ENCODE peak calls at places on chromosomes 4 and X, in ten cellular contexts. One of them, this sample, is unnamed.

GRCh38 chr4:77248805-77249204 is 91.8 kb downstream of the CCNG2 start:
- DNase-seq in stimulated activated CD8-positive, alpha-beta memory T cell treated with anti-CD3 and anti-CD28 coated beads, Interleukin-15, amount 100 ng/mL, for 4 hours: no peak
- DNase-seq in iPS DF 19.7: no peak
- DNase-seq in EH: no peak
- DNase-seq in astrocyte of the spinal cord: no peak
- DNase-seq in SW480: no peak
- DNase-seq in HTR-8/SVneo: no peak
- DNase-seq in choroid plexus epithelial cell: no peak
- DNase-seq in NCI-H510A: peak; percentile 13
- DNase-seq in iPS-NIHi11: no peak
- DNase-seq in this sample: no peak

GRCh38 chr4:138062929-138063328 is 179.2 kb downstream of the SLC7A11 start:
- DNase-seq in stimulated activated CD8-positive, alpha-beta memory T cell treated with anti-CD3 and anti-CD28 coated beads, Interleukin-15, amount 100 ng/mL, for 4 hours: no peak
- DNase-seq in iPS DF 19.7: peak; percentile 15
- DNase-seq in EH: peak; percentile 68
- DNase-seq in astrocyte of the spinal cord: peak; percentile 40
- DNase-seq in SW480: no peak
- DNase-seq in HTR-8/SVneo: peak; percentile 42
- DNase-seq in choroid plexus epithelial cell: peak; percentile 73
- DNase-seq in NCI-H510A: no peak
- DNase-seq in iPS-NIHi11: peak; percentile 51
- DNase-seq in this sample: peak; percentile 70

GRCh38 chr4:8557151-8558076 is 22.8 kb upstream of the GPR78 start:
- DNase-seq in stimulated activated CD8-positive, alpha-beta memory T cell treated with anti-CD3 and anti-CD28 coated beads, Interleukin-15, amount 100 ng/mL, for 4 hours: no peak
- DNase-seq in iPS DF 19.7: no peak
- DNase-seq in EH: peak; percentile 16
- DNase-seq in astrocyte of the spinal cord: no peak
- DNase-seq in SW480: no peak
- DNase-seq in HTR-8/SVneo: no peak
- DNase-seq in choroid plexus epithelial cell: no peak
- DNase-seq in NCI-H510A: no peak
- DNase-seq in iPS-NIHi11: no peak
- DNase-seq in this sample: no peak

GRCh38 chr4:107299646-107300045 is 263.5 kb upstream of the DKK2 start:
- DNase-seq in stimulated activated CD8-positive, alpha-beta memory T cell treated with anti-CD3 and anti-CD28 coated beads, Interleukin-15, amount 100 ng/mL, for 4 hours: no peak
- DNase-seq in iPS DF 19.7: no peak
- DNase-seq in EH: peak; percentile 1
- DNase-seq in astrocyte of the spinal cord: peak; percentile 71
- DNase-seq in SW480: no peak
- DNase-seq in HTR-8/SVneo: no peak
- DNase-seq in choroid plexus epithelial cell: no peak
- DNase-seq in NCI-H510A: no peak
- DNase-seq in iPS-NIHi11: no peak
- DNase-seq in this sample: no peak

GRCh38 chr4:102036619-102037376 is 246.3 kb downstream of the BANK1 start:
- DNase-seq in stimulated activated CD8-positive, alpha-beta memory T cell treated with anti-CD3 and anti-CD28 coated beads, Interleukin-15, amount 100 ng/mL, for 4 hours: no peak
- DNase-seq in iPS DF 19.7: no peak
- DNase-seq in EH: peak; percentile 53
- DNase-seq in astrocyte of the spinal cord: peak; percentile 42
- DNase-seq in SW480: no peak
- DNase-seq in HTR-8/SVneo: no peak
- DNase-seq in choroid plexus epithelial cell: peak; percentile 48
- DNase-seq in NCI-H510A: peak; percentile 42
- DNase-seq in iPS-NIHi11: no peak
- DNase-seq in this sample: no peak

GRCh38 chr4:8302331-8302730 is 32.8 kb downstream of the HTRA3 start:
- DNase-seq in stimulated activated CD8-positive, alpha-beta memory T cell treated with anti-CD3 and anti-CD28 coated beads, Interleukin-15, amount 100 ng/mL, for 4 hours: no peak
- DNase-seq in iPS DF 19.7: no peak
- DNase-seq in EH: no peak
- DNase-seq in astrocyte of the spinal cord: no peak
- DNase-seq in SW480: no peak
- DNase-seq in HTR-8/SVneo: no peak
- DNase-seq in choroid plexus epithelial cell: no peak
- DNase-seq in NCI-H510A: no peak
- DNase-seq in iPS-NIHi11: no peak
- DNase-seq in this sample: no peak

GRCh38 chrX:135740683-135741149 is 27.3 kb downstream of the CT45A3 start:
- DNase-seq in stimulated activated CD8-positive, alpha-beta memory T cell treated with anti-CD3 and anti-CD28 coated beads, Interleukin-15, amount 100 ng/mL, for 4 hours: no peak
- DNase-seq in iPS DF 19.7: no peak
- DNase-seq in EH: peak; percentile 32
- DNase-seq in astrocyte of the spinal cord: no peak
- DNase-seq in SW480: peak; percentile 28
- DNase-seq in HTR-8/SVneo: no peak
- DNase-seq in choroid plexus epithelial cell: peak; percentile 8
- DNase-seq in NCI-H510A: no peak
- DNase-seq in iPS-NIHi11: peak; percentile 64
- DNase-seq in this sample: peak; percentile 44

GRCh38 chr4:19133315-19133714 is 1111.8 kb upstream of the LCORL start:
- DNase-seq in stimulated activated CD8-positive, alpha-beta memory T cell treated with anti-CD3 and anti-CD28 coated beads, Interleukin-15, amount 100 ng/mL, for 4 hours: no peak
- DNase-seq in iPS DF 19.7: no peak
- DNase-seq in EH: no peak
- DNase-seq in astrocyte of the spinal cord: no peak
- DNase-seq in SW480: no peak
- DNase-seq in HTR-8/SVneo: no peak
- DNase-seq in choroid plexus epithelial cell: no peak
- DNase-seq in NCI-H510A: no peak
- DNase-seq in iPS-NIHi11: no peak
- DNase-seq in this sample: no peak

GRCh38 chr4:20356565-20356964 is 104.9 kb downstream of the SLIT2 start:
- DNase-seq in stimulated activated CD8-positive, alpha-beta memory T cell treated with anti-CD3 and anti-CD28 coated beads, Interleukin-15, amount 100 ng/mL, for 4 hours: no peak
- DNase-seq in iPS DF 19.7: no peak
- DNase-seq in EH: no peak
- DNase-seq in astrocyte of the spinal cord: peak; percentile 59
- DNase-seq in SW480: no peak
- DNase-seq in HTR-8/SVneo: no peak
- DNase-seq in choroid plexus epithelial cell: peak; percentile 43
- DNase-seq in NCI-H510A: peak; percentile 16
- DNase-seq in iPS-NIHi11: peak; percentile 39
- DNase-seq in this sample: peak; percentile 38

GRCh38 chr4:40289366-40290188 is 45.6 kb upstream of the CHRNA9 start:
- DNase-seq in stimulated activated CD8-positive, alpha-beta memory T cell treated with anti-CD3 and anti-CD28 coated beads, Interleukin-15, amount 100 ng/mL, for 4 hours: no peak
- DNase-seq in iPS DF 19.7: no peak
- DNase-seq in EH: peak; percentile 42
- DNase-seq in astrocyte of the spinal cord: no peak
- DNase-seq in SW480: no peak
- DNase-seq in HTR-8/SVneo: no peak
- DNase-seq in choroid plexus epithelial cell: peak; percentile 19
- DNase-seq in NCI-H510A: no peak
- DNase-seq in iPS-NIHi11: no peak
- DNase-seq in this sample: peak; percentile 15

GRCh38 chrX:147626605-147627004 is 285.1 kb upstream of the FMR1 start:
- DNase-seq in stimulated activated CD8-positive, alpha-beta memory T cell treated with anti-CD3 and anti-CD28 coated beads, Interleukin-15, amount 100 ng/mL, for 4 hours: no peak
- DNase-seq in iPS DF 19.7: no peak
- DNase-seq in EH: no peak
- DNase-seq in astrocyte of the spinal cord: no peak
- DNase-seq in SW480: no peak
- DNase-seq in HTR-8/SVneo: no peak
- DNase-seq in choroid plexus epithelial cell: no peak
- DNase-seq in NCI-H510A: no peak
- DNase-seq in iPS-NIHi11: no peak
- DNase-seq in this sample: no peak

GRCh38 chrX:434946-435345 is 48.2 kb upstream of the PPP2R3B start:
- DNase-seq in stimulated activated CD8-positive, alpha-beta memory T cell treated with anti-CD3 and anti-CD28 coated beads, Interleukin-15, amount 100 ng/mL, for 4 hours: no peak
- DNase-seq in iPS DF 19.7: no peak
- DNase-seq in EH: no peak
- DNase-seq in astrocyte of the spinal cord: no peak
- DNase-seq in SW480: no peak
- DNase-seq in HTR-8/SVneo: no peak
- DNase-seq in choroid plexus epithelial cell: no peak
- DNase-seq in NCI-H510A: no peak
- DNase-seq in iPS-NIHi11: no peak
- DNase-seq in this sample: no peak

GRCh38 chr4:114056599-114056998 is 77.2 kb upstream of the ARSJ start:
- DNase-seq in stimulated activated CD8-positive, alpha-beta memory T cell treated with anti-CD3 and anti-CD28 coated beads, Interleukin-15, amount 100 ng/mL, for 4 hours: no peak
- DNase-seq in iPS DF 19.7: no peak
- DNase-seq in EH: no peak
- DNase-seq in astrocyte of the spinal cord: no peak
- DNase-seq in SW480: no peak
- DNase-seq in HTR-8/SVneo: no peak
- DNase-seq in choroid plexus epithelial cell: no peak
- DNase-seq in NCI-H510A: no peak
- DNase-seq in iPS-NIHi11: no peak
- DNase-seq in this sample: no peak

GRCh38 chr4:28436191-28437080 is 1575.8 kb downstream of the STIM2 start:
- DNase-seq in stimulated activated CD8-positive, alpha-beta memory T cell treated with anti-CD3 and anti-CD28 coated beads, Interleukin-15, amount 100 ng/mL, for 4 hours: no peak
- DNase-seq in iPS DF 19.7: peak; percentile 20
- DNase-seq in EH: no peak
- DNase-seq in astrocyte of the spinal cord: no peak
- DNase-seq in SW480: no peak
- DNase-seq in HTR-8/SVneo: no peak
- DNase-seq in choroid plexus epithelial cell: no peak
- DNase-seq in NCI-H510A: no peak
- DNase-seq in iPS-NIHi11: no peak
- DNase-seq in this sample: no peak

GRCh38 chrX:46686003-46686645 is 72.8 kb downstream of the SLC9A7 start:
- DNase-seq in stimulated activated CD8-positive, alpha-beta memory T cell treated with anti-CD3 and anti-CD28 coated beads, Interleukin-15, amount 100 ng/mL, for 4 hours: peak; percentile 1
- DNase-seq in iPS DF 19.7: no peak
- DNase-seq in EH: peak; percentile 60
- DNase-seq in astrocyte of the spinal cord: peak; percentile 19
- DNase-seq in SW480: peak; percentile 9
- DNase-seq in HTR-8/SVneo: peak; percentile 13
- DNase-seq in choroid plexus epithelial cell: peak; percentile 62
- DNase-seq in NCI-H510A: no peak
- DNase-seq in iPS-NIHi11: peak; percentile 37
- DNase-seq in this sample: peak; percentile 66

GRCh38 chrX:154805696-154806091 is 409 bp upstream of the MPP1 start:
- DNase-seq in stimulated activated CD8-positive, alpha-beta memory T cell treated with anti-CD3 and anti-CD28 coated beads, Interleukin-15, amount 100 ng/mL, for 4 hours: no peak
- DNase-seq in iPS DF 19.7: no peak
- DNase-seq in EH: peak; percentile 64
- DNase-seq in astrocyte of the spinal cord: peak; percentile 22
- DNase-seq in SW480: peak; percentile 44
- DNase-seq in HTR-8/SVneo: no peak
- DNase-seq in choroid plexus epithelial cell: peak; percentile 61
- DNase-seq in NCI-H510A: no peak
- DNase-seq in iPS-NIHi11: no peak
- DNase-seq in this sample: no peak

GRCh38 chrX:145506225-145506624 is 258.9 kb downstream of the SPANXN1 start:
- DNase-seq in stimulated activated CD8-positive, alpha-beta memory T cell treated with anti-CD3 and anti-CD28 coated beads, Interleukin-15, amount 100 ng/mL, for 4 hours: no peak
- DNase-seq in iPS DF 19.7: no peak
- DNase-seq in EH: no peak
- DNase-seq in astrocyte of the spinal cord: no peak
- DNase-seq in SW480: no peak
- DNase-seq in HTR-8/SVneo: no peak
- DNase-seq in choroid plexus epithelial cell: no peak
- DNase-seq in NCI-H510A: no peak
- DNase-seq in iPS-NIHi11: no peak
- DNase-seq in this sample: no peak

GRCh38 chr4:8862800-8863758 is 8.6 kb downstream of the HMX1 start:
- DNase-seq in stimulated activated CD8-positive, alpha-beta memory T cell treated with anti-CD3 and anti-CD28 coated beads, Interleukin-15, amount 100 ng/mL, for 4 hours: no peak
- DNase-seq in iPS DF 19.7: no peak
- DNase-seq in EH: no peak
- DNase-seq in astrocyte of the spinal cord: no peak
- DNase-seq in SW480: no peak
- DNase-seq in HTR-8/SVneo: no peak
- DNase-seq in choroid plexus epithelial cell: no peak
- DNase-seq in NCI-H510A: no peak
- DNase-seq in iPS-NIHi11: no peak
- DNase-seq in this sample: no peak

GRCh38 chr4:2827874-2828751 is 15.5 kb upstream of the ADD1 start:
- DNase-seq in stimulated activated CD8-positive, alpha-beta memory T cell treated with anti-CD3 and anti-CD28 coated beads, Interleukin-15, amount 100 ng/mL, for 4 hours: no peak
- DNase-seq in iPS DF 19.7: no peak
- DNase-seq in EH: no peak
- DNase-seq in astrocyte of the spinal cord: no peak
- DNase-seq in SW480: no peak
- DNase-seq in HTR-8/SVneo: no peak
- DNase-seq in choroid plexus epithelial cell: no peak
- DNase-seq in NCI-H510A: no peak
- DNase-seq in iPS-NIHi11: no peak
- DNase-seq in this sample: no peak

GRCh38 chr4:76630748-76631147 is 195.7 kb downstream of the SHROOM3 start:
- DNase-seq in stimulated activated CD8-positive, alpha-beta memory T cell treated with anti-CD3 and anti-CD28 coated beads, Interleukin-15, amount 100 ng/mL, for 4 hours: no peak
- DNase-seq in iPS DF 19.7: no peak
- DNase-seq in EH: peak; percentile 72
- DNase-seq in astrocyte of the spinal cord: no peak
- DNase-seq in SW480: no peak
- DNase-seq in HTR-8/SVneo: no peak
- DNase-seq in choroid plexus epithelial cell: no peak
- DNase-seq in NCI-H510A: no peak
- DNase-seq in iPS-NIHi11: no peak
- DNase-seq in this sample: no peak

GRCh38 chr4:118869808-118870342 is 18.8 kb upstream of the SYNPO2 start:
- DNase-seq in stimulated activated CD8-positive, alpha-beta memory T cell treated with anti-CD3 and anti-CD28 coated beads, Interleukin-15, amount 100 ng/mL, for 4 hours: no peak
- DNase-seq in iPS DF 19.7: no peak
- DNase-seq in EH: peak; percentile 55
- DNase-seq in astrocyte of the spinal cord: peak; percentile 41
- DNase-seq in SW480: no peak
- DNase-seq in HTR-8/SVneo: no peak
- DNase-seq in choroid plexus epithelial cell: peak; percentile 49
- DNase-seq in NCI-H510A: no peak
- DNase-seq in iPS-NIHi11: no peak
- DNase-seq in this sample: peak; percentile 78

GRCh38 chrX:101564651-101565050 is 14.3 kb downstream of the ARMCX1 start:
- DNase-seq in stimulated activated CD8-positive, alpha-beta memory T cell treated with anti-CD3 and anti-CD28 coated beads, Interleukin-15, amount 100 ng/mL, for 4 hours: no peak
- DNase-seq in iPS DF 19.7: no peak
- DNase-seq in EH: no peak
- DNase-seq in astrocyte of the spinal cord: no peak
- DNase-seq in SW480: no peak
- DNase-seq in HTR-8/SVneo: no peak
- DNase-seq in choroid plexus epithelial cell: no peak
- DNase-seq in NCI-H510A: no peak
- DNase-seq in iPS-NIHi11: no peak
- DNase-seq in this sample: no peak

This sample was measured in dermis blood vessel endothelial cell.